ENCODE peak calls at places on chromosomes 5 and 9, in seven cellular contexts. O is IMR-90, R is esophagus squamous epithelium, X is breast epithelium, H is heart left ventricle, M is suprapubic skin, Y is GM12878. G is an unnamed sample.

GRCh38 chr5:73564644-73565165 is 734 bp downstream of the ANKRA2 start:
- DNase-seq in Y (no peak), M (no peak), H (no peak), R (no peak), O (no peak), X (no peak), G (no peak)

GRCh38 chr5:158648631-158649030 is 451.1 kb downstream of the EBF1 start:
- DNase-seq in X (no peak), M (no peak), Y (no peak), R (no peak), O (no peak), H (no peak), G (no peak)

GRCh38 chr9:87714819-87715218 is 11.1 kb upstream of the CTSL start:
- DNase-seq in O (peak; percentile 90), Y (no peak), H (no peak), R (no peak), M (no peak), X (no peak), G (peak; percentile 49)

GRCh38 chr5:10138385-10139057 is 111.2 kb downstream of the ATPSCKMT start:
- DNase-seq in Y (no peak), O (no peak), H (no peak), R (no peak), M (no peak), X (no peak), G (no peak)

GRCh38 chr5:89308606-89309040 is 425.6 kb upstream of the MEF2C start:
- DNase-seq in O (no peak), M (no peak), H (no peak), Y (peak; percentile 92), R (no peak), X (no peak), G (no peak)

GRCh38 chr9:23537192-23538059 is 288.6 kb downstream of the ELAVL2 start:
- DNase-seq in M (no peak), X (no peak), Y (no peak), O (no peak), R (no peak), H (no peak), G (no peak)

GRCh38 chr5:36079200-36079761 is 12.6 kb upstream of the UGT3A2 start:
- DNase-seq in M (no peak), X (no peak), H (no peak), R (no peak), O (peak; percentile 44), Y (peak; percentile 11), G (no peak)

GRCh38 chr9:91033802-91034201 is 232.2 kb downstream of the SYK start:
- DNase-seq in R (no peak), O (no peak), M (no peak), Y (no peak), H (peak; percentile 69), X (no peak), G (no peak)

GRCh38 chr5:138944527-138945322 is 69.6 kb upstream of the LRRTM2 start:
- DNase-seq in R (no peak), H (no peak), M (no peak), O (no peak), Y (no peak), X (no peak), G (no peak)

GRCh38 chr9:21709464-21710058 is 92.9 kb upstream of the MTAP start:
- DNase-seq in M (no peak), R (no peak), H (no peak), Y (no peak), X (no peak), O (peak; percentile 53), G (no peak)

GRCh38 chr9:135474915-135475314 is 4.7 kb upstream of the PPP1R26 start:
- DNase-seq in O (no peak), R (no peak), Y (no peak), H (no peak), M (no peak), X (no peak), G (no peak)

GRCh38 chr5:33755216-33755615 is 136.6 kb downstream of the ADAMTS12 start:
- DNase-seq in O (peak; percentile 40), M (no peak), R (no peak), H (no peak), Y (no peak), X (no peak), G (no peak)

GRCh38 chr5:73116506-73116905 is 3.9 kb upstream of the TMEM171 start:
- DNase-seq in O (no peak), R (no peak), H (no peak), M (no peak), X (no peak), Y (no peak), G (no peak)

GRCh38 chr5:43769576-43770352 is 166.8 kb downstream of the NNT start:
- DNase-seq in M (no peak), R (no peak), X (no peak), H (no peak), O (peak; percentile 91), Y (no peak), G (peak; percentile 10)

GRCh38 chr9:20604561-20604960 is 17.7 kb downstream of the MLLT3 start:
- DNase-seq in M (no peak), R (no peak), X (no peak), H (no peak), Y (no peak), O (peak; percentile 61), G (no peak)

GRCh38 chr9:2743937-2744529 is 26.7 kb downstream of the KCNV2 start:
- DNase-seq in Y (no peak), X (no peak), H (no peak), M (no peak), O (no peak), R (no peak), G (no peak)

GRCh38 chr5:151310932-151311331 is 7.4 kb upstream of the SLC36A3 start:
- DNase-seq in M (no peak), Y (no peak), X (no peak), H (no peak), R (no peak), O (no peak), G (no peak)

GRCh38 chr5:10030219-10030831 is 219.4 kb downstream of the ATPSCKMT start:
- DNase-seq in O (peak; percentile 60), Y (no peak), M (no peak), H (no peak), R (no peak), X (no peak), G (no peak)

GRCh38 chr5:56110646-56111403 is 116.1 kb upstream of the IL6ST start:
- DNase-seq in H (no peak), M (no peak), O (peak; percentile 46), Y (no peak), X (no peak), R (no peak), G (no peak)

GRCh38 chr9:91127653-91128052 is 234.1 kb downstream of the AUH start:
- DNase-seq in M (no peak), O (peak; percentile 77), Y (no peak), X (no peak), H (no peak), R (no peak), G (no peak)

GRCh38 chr5:80140496-80140895 is 105.3 kb downstream of the THBS4 start:
- DNase-seq in R (no peak), O (no peak), M (no peak), Y (no peak), X (no peak), H (no peak), G (no peak)

DNA sequence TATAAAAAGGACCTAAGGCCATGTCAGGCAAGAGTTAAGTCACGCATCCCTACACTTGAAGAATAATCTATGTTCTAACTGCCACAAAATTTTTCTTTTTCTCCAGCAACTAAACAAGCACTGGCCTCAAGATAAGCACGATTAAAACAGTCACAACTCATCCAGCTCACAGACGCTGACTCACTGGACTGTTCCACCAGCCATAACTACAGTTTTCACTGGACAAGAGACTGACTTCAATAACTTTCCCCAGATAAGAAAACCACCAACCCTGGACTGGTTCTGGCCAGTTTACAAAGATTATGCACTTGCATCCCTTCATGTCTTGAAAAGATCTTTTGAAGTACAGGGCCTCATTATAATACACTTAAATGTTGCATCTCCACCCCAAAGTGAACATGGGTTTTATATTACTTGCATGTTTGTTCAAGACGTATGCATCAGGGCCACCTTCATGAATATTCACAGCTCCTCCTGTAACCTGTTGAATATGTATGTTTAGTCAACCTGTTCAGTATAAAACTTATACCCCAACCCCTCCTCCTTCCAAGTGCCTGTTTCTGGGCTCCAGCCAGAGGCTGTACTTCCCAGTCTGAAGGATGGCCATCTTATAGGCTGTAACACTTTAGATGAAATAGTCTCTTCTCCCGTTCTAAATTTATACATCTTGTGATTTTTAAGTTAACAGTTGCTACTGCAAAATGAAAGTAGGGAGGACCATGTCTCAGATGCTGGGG is 129.3 kb upstream of the EPB41L4A start:
- DNase-seq in O (peak; percentile 83), Y (no peak), H (no peak), X (no peak), R (no peak), M (no peak), G (no peak)
- TF ChIP-seq POLR2A in O (no peak), Y (no peak), H (no peak), X (no peak), R (no peak), M (no peak), G (no peak)

DNA sequence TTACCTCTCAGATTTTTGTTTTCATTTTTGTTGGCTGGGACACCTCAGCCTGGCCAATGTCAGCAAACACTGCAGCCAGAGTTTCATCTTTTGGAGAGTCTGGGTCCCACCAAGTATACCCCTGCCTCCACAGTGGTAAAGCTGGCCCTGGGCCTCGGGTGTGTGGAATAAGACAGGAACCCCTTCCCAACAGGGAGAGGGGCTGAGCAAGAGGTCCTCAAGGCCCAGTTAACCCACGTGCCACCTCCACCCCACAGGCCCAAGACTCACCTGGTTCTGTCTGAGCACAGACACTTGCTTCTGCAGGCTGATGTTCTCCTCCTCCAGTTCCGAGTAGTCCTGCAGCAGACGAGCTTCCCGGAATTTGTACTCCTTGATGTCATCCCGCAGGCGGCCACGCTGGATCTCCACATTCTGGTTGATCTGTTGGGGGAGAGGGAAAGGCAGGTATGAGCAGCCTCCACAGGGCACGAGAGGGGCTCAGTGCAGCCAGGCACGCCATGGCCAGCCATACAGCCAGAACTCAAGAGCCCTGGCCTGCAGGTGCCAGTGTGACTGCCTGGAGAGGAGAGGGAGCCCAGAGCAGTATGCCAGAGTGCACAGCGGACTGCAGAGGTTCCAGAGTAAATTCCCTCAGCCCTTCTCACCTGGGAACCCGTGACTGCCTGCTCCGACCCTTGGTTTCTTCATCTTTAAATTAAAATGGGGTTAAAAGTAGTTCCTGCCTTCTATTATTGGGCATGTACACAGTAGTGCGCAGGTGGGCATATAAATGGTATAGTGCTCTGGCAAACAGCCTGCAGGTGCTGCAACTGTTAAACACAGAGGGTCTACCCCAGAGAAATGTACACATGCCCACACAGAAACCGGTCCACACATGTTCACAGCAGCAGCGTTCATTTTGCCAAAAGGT is 42.0 kb downstream of the BICD2 start:
- DNase-seq in O (no peak), H (no peak), M (no peak), R (no peak), X (no peak), Y (no peak), G (no peak)
- H3K27ac ChIP-seq in O (no peak overlapping the region), H (no peak overlapping the region), M (peak overlapping the region; percentile 61), R (peak overlapping the region; percentile 91), X (no peak overlapping the region), Y (no peak overlapping the region), G (no peak overlapping the region)

GRCh38 chr9:92325991-92326500 is 293 bp downstream of the CENPP start:
- DNase-seq in R (no peak), M (no peak), O (peak; percentile 2), X (no peak), Y (no peak), H (no peak), G (no peak)
- TF ChIP-seq POLR2A in R (no peak), M (no peak), O (peak; percentile 9), X (no peak), Y (peak; percentile 95), H (no peak), G (peak; percentile 64)

DNA sequence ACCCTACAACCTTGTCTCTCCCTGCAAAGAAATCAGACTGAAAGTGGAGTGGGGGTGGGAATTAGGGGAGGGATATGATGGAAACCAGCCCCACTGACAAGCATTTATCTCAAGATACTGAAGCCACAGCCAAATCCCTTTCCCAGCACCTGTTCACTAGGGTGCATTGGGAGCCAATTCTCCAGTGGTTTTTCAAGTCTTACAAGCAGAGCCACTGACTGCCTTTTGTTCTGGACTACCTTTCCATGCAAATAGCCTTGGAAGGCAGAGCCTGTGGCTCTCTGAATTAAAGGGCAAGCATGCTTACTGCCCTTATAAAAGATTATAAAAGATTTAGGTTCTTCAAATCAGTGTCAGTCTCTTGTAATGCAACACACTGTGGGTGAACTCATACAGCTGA is 8.8 kb upstream of the GGTA1 start:
- DNase-seq in R (no peak), M (no peak), Y (no peak), X (no peak), H (no peak), O (no peak), G (no peak)
- H3K27ac ChIP-seq in R (peak overlapping the region; percentile 55), M (no peak overlapping the region), Y (no peak overlapping the region), X (peak overlapping the region; percentile 10), H (no peak overlapping the region), O (no peak overlapping the region), G (no peak overlapping the region)